ENCODE peak calls at places on chromosomes 7 and 10, in six cellular contexts. M is GM12878; B is left colon; R is naive thymus-derived CD4-positive, alpha-beta T cell; X is left cardiac atrium; F is naive B cell. Q is an unnamed sample.

GRCh38 chr10:47095848-47096612 is 184.8 kb downstream of the PTPN20 start:
- ATAC-seq in B (no peak), X (no peak), R (no peak), M (no peak), F (no peak), Q (no peak)

GRCh38 chr7:104825099-104825498 is 188.9 kb upstream of the KMT2E start:
- ATAC-seq in X (no peak), B (no peak), R (no peak), F (no peak), M (no peak), Q (no peak)

GRCh38 chr7:79308176-79308575 is 145.3 kb downstream of the MAGI2 start:
- ATAC-seq in B (peak), F (no peak), X (peak), M (no peak), R (no peak), Q (no peak)

GRCh38 chr10:57815926-57816325 is 451.8 kb downstream of the IPMK start:
- ATAC-seq in B (no peak), F (no peak), M (no peak), X (no peak), R (no peak), Q (no peak)

GRCh38 chr7:155653773-155654172 is 9.3 kb downstream of the RBM33 start:
- ATAC-seq in B (no peak), X (peak), R (peak), F (no peak), M (peak), Q (no peak)

GRCh38 chr7:127322351-127322750 is 69.6 kb upstream of the GRM8 start:
- ATAC-seq in F (no peak), M (no peak), X (no peak), B (peak), R (peak), Q (no peak)

GRCh38 chr10:12587408-12587807 is 238.1 kb downstream of the CAMK1D start:
- ATAC-seq in B (no peak), X (no peak), F (no peak), R (no peak), M (no peak), Q (no peak)

GRCh38 chr10:13882112-13882711 is 295.4 kb downstream of the PRPF18 start:
- ATAC-seq in B (no peak), M (no peak), X (peak), R (peak), F (peak), Q (peak)

GRCh38 chr7:1990001-1990670 is 242.6 kb downstream of the MAD1L1 start:
- ATAC-seq in B (no peak), M (no peak), X (no peak), F (no peak), R (no peak), Q (no peak)

GRCh38 chr10:100364735-100365391 is 17.8 kb downstream of the SCD start:
- ATAC-seq in R (peak), F (no peak), M (no peak), B (peak), X (peak), Q (no peak)

GRCh38 chr7:16028103-16028502 is 341.6 kb upstream of the MEOX2 start:
- ATAC-seq in R (no peak), X (no peak), F (no peak), B (no peak), M (no peak), Q (no peak)

GRCh38 chr7:138515001-138515528 is 55.0 kb downstream of the TRIM24 start:
- ATAC-seq in M (peak), X (no peak), R (no peak), B (peak), F (peak), Q (peak)

GRCh38 chr10:3274414-3274813 is 101.8 kb upstream of the PITRM1 start:
- ATAC-seq in M (no peak), R (no peak), X (no peak), F (no peak), B (no peak), Q (no peak)

Q was measured in stimulated activated memory B cell treated with anti-CD40 and anti-IgM and Interleukin-4, amounts not matched to agents 10 μg/mL and 1 μg/mL and 100 μg/mL, for 72 hours.